ENCODE peak calls at places on chromosomes 12 and 14, in eight cellular contexts. One of them, this sample, is unnamed.
A peak's percentile ranks its signal among the peaks of the same experiment; 100 is the strongest.

GRCh38 chr14:28759056-28759657 is 7.4 kb upstream of the FOXG1 start:
- DNase-seq in HCT116: no peak
- DNase-seq in A549: no peak
- DNase-seq in HL-60: no peak
- DNase-seq in GM23338: no peak
- DNase-seq in HepG2: no peak
- DNase-seq in SK-N-SH: no peak
- DNase-seq in K562: no peak
- DNase-seq in this sample: no peak

GRCh38 chr12:101570022-101570421 is 24.7 kb upstream of the MYBPC1 start:
- DNase-seq in HCT116: no peak
- DNase-seq in A549: no peak
- DNase-seq in HL-60: no peak
- DNase-seq in GM23338: peak; percentile 30
- DNase-seq in HepG2: peak; percentile 81
- DNase-seq in SK-N-SH: peak; percentile 4
- DNase-seq in K562: no peak
- DNase-seq in this sample: no peak

GRCh38 chr12:120489018-120489417 is 6.9 kb upstream of the DYNLL1 start:
- DNase-seq in HCT116: no peak
- DNase-seq in A549: no peak
- DNase-seq in HL-60: no peak
- DNase-seq in GM23338: no peak
- DNase-seq in HepG2: no peak
- DNase-seq in SK-N-SH: no peak
- DNase-seq in K562: peak; percentile 19
- DNase-seq in this sample: no peak

GRCh38 chr12:72273851-72274284 is 1.7 kb downstream of the TRHDE start:
- DNase-seq in HCT116: no peak
- DNase-seq in A549: no peak
- DNase-seq in HL-60: no peak
- DNase-seq in GM23338: peak; percentile 36
- DNase-seq in HepG2: no peak
- DNase-seq in SK-N-SH: no peak
- DNase-seq in K562: no peak
- DNase-seq in this sample: no peak

GRCh38 chr14:67359319-67359774 is 257 bp downstream of the ATP6V1D start:
- DNase-seq in HCT116: no peak
- DNase-seq in A549: peak; percentile 21
- DNase-seq in HL-60: no peak
- DNase-seq in GM23338: peak; percentile 54
- DNase-seq in HepG2: peak; percentile 3
- DNase-seq in SK-N-SH: no peak
- DNase-seq in K562: peak; percentile 16
- DNase-seq in this sample: no peak

GRCh38 chr14:35927727-35928126 is 101.6 kb downstream of the BRMS1L start:
- DNase-seq in HCT116: no peak
- DNase-seq in A549: no peak
- DNase-seq in HL-60: no peak
- DNase-seq in GM23338: no peak
- DNase-seq in HepG2: no peak
- DNase-seq in SK-N-SH: no peak
- DNase-seq in K562: no peak
- DNase-seq in this sample: no peak

GRCh38 chr14:101761881-101762529 is 496 bp downstream of the PPP2R5C start:
- DNase-seq in HCT116: no peak
- DNase-seq in A549: peak; percentile 57
- DNase-seq in HL-60: no peak
- DNase-seq in GM23338: peak; percentile 44
- DNase-seq in HepG2: no peak
- DNase-seq in SK-N-SH: peak; percentile 80
- DNase-seq in K562: peak; percentile 56
- DNase-seq in this sample: no peak

GRCh38 chr12:6854036-6854435 is 2.1 kb downstream of the USP5 start:
- DNase-seq in HCT116: no peak
- DNase-seq in A549: no peak
- DNase-seq in HL-60: no peak
- DNase-seq in GM23338: no peak
- DNase-seq in HepG2: peak; percentile 78
- DNase-seq in SK-N-SH: no peak
- DNase-seq in K562: no peak
- DNase-seq in this sample: no peak

GRCh38 chr12:19387182-19387581 is 52.1 kb upstream of the AEBP2 start:
- DNase-seq in HCT116: no peak
- DNase-seq in A549: no peak
- DNase-seq in HL-60: no peak
- DNase-seq in GM23338: no peak
- DNase-seq in HepG2: no peak
- DNase-seq in SK-N-SH: no peak
- DNase-seq in K562: no peak
- DNase-seq in this sample: no peak

GRCh38 chr12:114399664-114400211 is 6.2 kb downstream of the TBX5 start:
- DNase-seq in HCT116: peak; percentile 62
- DNase-seq in A549: no peak
- DNase-seq in HL-60: no peak
- DNase-seq in GM23338: peak; percentile 99
- DNase-seq in HepG2: no peak
- DNase-seq in SK-N-SH: peak; percentile 61
- DNase-seq in K562: peak; percentile 36
- DNase-seq in this sample: no peak

GRCh38 chr12:47160296-47161244 is 80.8 kb upstream of the AMIGO2 start:
- DNase-seq in HCT116: no peak
- DNase-seq in A549: no peak
- DNase-seq in HL-60: peak; percentile 53
- DNase-seq in GM23338: no peak
- DNase-seq in HepG2: no peak
- DNase-seq in SK-N-SH: no peak
- DNase-seq in K562: no peak
- DNase-seq in this sample: no peak

GRCh38 chr14:95274283-95274682 is 45.4 kb downstream of the CLMN start:
- DNase-seq in HCT116: no peak
- DNase-seq in A549: no peak
- DNase-seq in HL-60: no peak
- DNase-seq in GM23338: no peak
- DNase-seq in HepG2: no peak
- DNase-seq in SK-N-SH: no peak
- DNase-seq in K562: no peak
- DNase-seq in this sample: no peak

GRCh38 chr12:54529581-54529980 is 19.8 kb upstream of the PDE1B start:
- DNase-seq in HCT116: no peak
- DNase-seq in A549: no peak
- DNase-seq in HL-60: no peak
- DNase-seq in GM23338: no peak
- DNase-seq in HepG2: no peak
- DNase-seq in SK-N-SH: no peak
- DNase-seq in K562: no peak
- DNase-seq in this sample: no peak

GRCh38 chr14:94654071-94654974 is 42.1 kb downstream of the SERPINA3 start:
- DNase-seq in HCT116: no peak
- DNase-seq in A549: no peak
- DNase-seq in HL-60: no peak
- DNase-seq in GM23338: no peak
- DNase-seq in HepG2: peak; percentile 74
- DNase-seq in SK-N-SH: no peak
- DNase-seq in K562: no peak
- DNase-seq in this sample: no peak

GRCh38 chr12:57368349-57369095 is 62.3 kb downstream of the R3HDM2 start:
- DNase-seq in HCT116: no peak
- DNase-seq in A549: peak; percentile 70
- DNase-seq in HL-60: no peak
- DNase-seq in GM23338: peak; percentile 27
- DNase-seq in HepG2: peak; percentile 90
- DNase-seq in SK-N-SH: no peak
- DNase-seq in K562: no peak
- DNase-seq in this sample: no peak
- TF ChIP-seq REST in HCT116: no peak
- TF ChIP-seq REST in A549: no peak
- TF ChIP-seq REST in HL-60: no peak
- TF ChIP-seq REST in GM23338: no peak
- TF ChIP-seq REST in HepG2: no peak
- TF ChIP-seq REST in SK-N-SH: no peak
- TF ChIP-seq REST in K562: no peak
- TF ChIP-seq REST in this sample: no peak

DNA sequence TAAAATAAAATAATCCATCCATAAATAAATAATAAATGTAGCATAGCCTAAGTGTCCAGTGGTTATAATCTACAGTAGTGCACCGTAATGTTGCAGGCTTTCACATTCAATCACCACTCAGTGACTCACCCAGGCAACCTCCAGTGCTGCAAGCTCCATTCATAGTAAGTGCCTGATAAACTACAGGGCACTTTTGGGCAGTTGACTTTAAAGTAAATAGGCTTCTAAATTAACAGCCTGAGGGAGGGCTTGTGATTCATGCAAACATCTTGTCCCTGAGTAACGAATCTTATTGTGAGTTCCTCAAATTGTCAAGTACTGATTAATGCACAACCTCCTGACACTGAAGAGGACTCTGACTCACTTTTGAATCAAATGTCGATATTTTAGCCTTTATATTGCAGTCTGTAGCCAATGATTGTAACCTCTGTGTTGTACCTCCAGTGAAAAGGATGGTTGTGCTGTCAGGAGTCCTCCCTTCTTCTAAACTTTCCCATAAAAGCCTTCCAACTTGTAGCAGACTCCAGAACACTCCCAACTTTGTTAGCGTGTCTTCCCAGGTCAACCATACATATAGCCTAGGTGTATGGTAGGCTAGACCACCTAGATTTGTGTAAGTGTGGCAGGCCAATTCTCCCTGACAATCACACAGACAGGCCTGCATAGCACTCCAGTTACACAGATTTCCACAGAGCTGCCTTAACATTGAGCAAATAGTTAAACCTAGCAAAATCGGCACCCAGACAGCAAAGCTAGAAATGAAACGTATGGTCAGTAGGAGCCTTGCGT is 54.9 kb upstream of the BICD1 start:
- DNase-seq in HCT116: peak; percentile 48
- DNase-seq in A549: peak; percentile 62
- DNase-seq in HL-60: peak; percentile 2
- DNase-seq in GM23338: no peak
- DNase-seq in HepG2: no peak
- DNase-seq in SK-N-SH: no peak
- DNase-seq in K562: no peak
- DNase-seq in this sample: peak; percentile 80
- H3K4me3 ChIP-seq in HCT116: no peak overlapping the region
- H3K4me3 ChIP-seq in A549: no peak overlapping the region
- H3K4me3 ChIP-seq in HL-60: no peak overlapping the region
- H3K4me3 ChIP-seq in GM23338: no peak overlapping the region
- H3K4me3 ChIP-seq in HepG2: no peak overlapping the region
- H3K4me3 ChIP-seq in SK-N-SH: no peak overlapping the region
- H3K4me3 ChIP-seq in K562: no peak overlapping the region
- H3K4me3 ChIP-seq in this sample: no peak overlapping the region

DNA sequence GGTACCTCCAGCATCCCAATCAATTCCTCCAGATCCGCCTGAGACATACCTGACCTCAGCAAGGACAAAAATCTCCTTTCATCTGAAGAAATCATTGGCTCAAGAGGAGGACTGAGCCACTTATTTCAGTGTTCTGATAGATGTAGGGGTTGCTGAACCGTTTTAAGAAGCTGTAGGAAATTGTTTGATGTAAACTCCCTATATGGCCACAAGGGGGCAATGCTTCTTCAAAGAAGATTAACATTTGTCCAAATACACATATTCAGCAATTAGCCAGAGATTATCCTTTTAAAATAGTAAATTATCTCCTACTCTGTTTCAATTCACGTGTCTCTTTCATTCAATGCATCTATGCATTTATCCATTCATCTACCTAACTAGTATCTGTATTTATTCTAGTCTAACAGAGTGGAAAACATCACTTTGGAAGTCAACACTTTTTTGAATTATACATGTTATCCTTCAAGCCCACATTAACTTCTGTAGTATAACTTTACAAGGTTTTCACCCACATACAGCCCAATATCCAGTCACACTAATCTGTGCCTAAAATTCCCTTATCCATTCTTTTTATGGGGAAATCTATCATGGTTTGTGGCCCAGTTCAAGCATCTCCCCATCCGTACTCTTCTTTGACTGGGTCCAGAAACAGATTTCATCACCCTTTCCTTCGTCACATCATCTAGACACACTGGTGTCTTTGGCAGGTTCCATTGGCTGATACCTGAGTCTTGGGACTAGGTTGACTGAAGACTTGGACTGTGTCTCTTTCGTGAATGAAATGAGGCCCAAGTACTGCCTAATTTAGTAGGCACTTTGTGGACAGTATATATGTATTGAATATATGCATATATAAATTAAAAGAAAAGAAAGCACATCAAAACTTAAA is 411.0 kb upstream of the OR4E1 start:
- DNase-seq in HCT116: peak; percentile 49
- DNase-seq in A549: peak; percentile 8
- DNase-seq in HL-60: peak; percentile 39
- DNase-seq in GM23338: peak; percentile 83
- DNase-seq in HepG2: peak; percentile 76
- DNase-seq in SK-N-SH: peak; percentile 27
- DNase-seq in K562: peak; percentile 9
- DNase-seq in this sample: no peak
- TF ChIP-seq REST in HCT116: no peak
- TF ChIP-seq REST in A549: no peak
- TF ChIP-seq REST in HL-60: no peak
- TF ChIP-seq REST in GM23338: no peak
- TF ChIP-seq REST in HepG2: no peak
- TF ChIP-seq REST in SK-N-SH: no peak
- TF ChIP-seq REST in K562: no peak
- TF ChIP-seq REST in this sample: no peak

GRCh38 chr12:56231184-56231582 is 1.3 kb downstream of the SLC39A5 start:
- DNase-seq in HCT116: no peak
- DNase-seq in A549: no peak
- DNase-seq in HL-60: no peak
- DNase-seq in GM23338: no peak
- DNase-seq in HepG2: no peak
- DNase-seq in SK-N-SH: no peak
- DNase-seq in K562: no peak
- DNase-seq in this sample: no peak
- H3K4me3 ChIP-seq in HCT116: no peak overlapping the region
- H3K4me3 ChIP-seq in A549: no peak overlapping the region
- H3K4me3 ChIP-seq in HL-60: no peak overlapping the region
- H3K4me3 ChIP-seq in GM23338: no peak overlapping the region
- H3K4me3 ChIP-seq in HepG2: peak overlapping the region; percentile 78
- H3K4me3 ChIP-seq in SK-N-SH: no peak overlapping the region
- H3K4me3 ChIP-seq in K562: no peak overlapping the region
- H3K4me3 ChIP-seq in this sample: no peak overlapping the region

DNA sequence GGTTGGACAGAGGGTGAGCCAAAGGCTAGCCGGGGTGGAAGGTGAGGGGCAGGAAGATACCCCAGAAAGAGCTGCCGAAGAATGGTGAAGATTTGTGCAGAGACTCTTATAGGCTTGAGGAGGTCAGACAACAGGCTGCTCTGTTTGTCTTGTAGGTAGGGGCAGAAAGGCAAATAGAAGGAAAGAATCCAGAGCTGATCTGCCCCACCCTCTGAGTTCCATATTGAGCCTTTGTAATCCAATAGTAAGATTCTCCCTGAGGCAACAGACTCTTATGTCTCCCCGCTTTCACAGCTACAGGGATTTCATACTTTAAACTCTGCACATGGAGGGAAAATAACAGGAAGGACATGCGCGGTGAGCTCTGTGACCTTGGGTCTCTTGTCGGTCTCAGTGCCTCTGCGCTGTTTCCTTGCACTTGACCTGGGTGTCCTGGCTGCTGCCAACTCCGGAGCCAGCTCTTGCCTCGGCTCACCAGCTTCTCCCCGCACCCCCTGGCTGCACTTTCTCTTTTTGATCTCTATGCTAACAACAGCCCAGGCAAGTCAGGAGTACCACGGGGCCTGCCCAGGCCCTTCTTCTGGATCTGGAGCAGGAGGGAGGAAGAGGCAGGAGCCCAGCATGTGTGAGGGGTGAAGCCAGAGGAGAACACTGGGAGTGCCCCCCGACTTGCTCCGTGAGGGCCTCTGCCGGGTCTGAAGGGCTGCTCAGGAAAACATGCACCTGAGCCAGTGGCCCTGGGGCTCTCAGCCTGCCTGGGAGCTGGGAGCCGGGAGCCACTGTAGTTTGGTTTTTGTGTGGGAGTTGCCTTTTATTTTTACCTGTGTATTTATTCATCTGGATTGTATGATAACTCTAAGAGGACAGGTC is 75.8 kb downstream of the PPP1R36 start:
- DNase-seq in HCT116: no peak
- DNase-seq in A549: no peak
- DNase-seq in HL-60: no peak
- DNase-seq in GM23338: no peak
- DNase-seq in HepG2: no peak
- DNase-seq in SK-N-SH: no peak
- DNase-seq in K562: no peak
- DNase-seq in this sample: no peak
- TF ChIP-seq REST in HCT116: no peak
- TF ChIP-seq REST in A549: no peak
- TF ChIP-seq REST in HL-60: no peak
- TF ChIP-seq REST in GM23338: no peak
- TF ChIP-seq REST in HepG2: no peak
- TF ChIP-seq REST in SK-N-SH: no peak
- TF ChIP-seq REST in K562: no peak
- TF ChIP-seq REST in this sample: no peak

This sample was measured in Panc1.